ENCODE peak calls at places on chromosomes 6 and 20, in ten cellular contexts. Y, J, L, M, A, D, R, H, F and X are unnamed samples. For H3K9me3, the result is how much of the 10 kb centered on the place peaks cover.

GRCh38 chr20:32609993-32610896 is 25.1 kb upstream of the NOL4L start:
- DNase-seq in M (no peak), L (no peak), A (no peak), R (no peak), D (no peak), Y (no peak), H (no peak), J (no peak), F (no peak), X (no peak)

GRCh38 chr20:36926653-36927200 is 24.8 kb downstream of the SAMHD1 start:
- DNase-seq in H (no peak), M (no peak), R (no peak), A (no peak), D (no peak), L (no peak), Y (no peak), F (peak), J (no peak), X (no peak)

GRCh38 chr6:158653577-158654354 is 3.9 kb downstream of the SYTL3 start:
- DNase-seq in M (peak), L (no peak), R (peak), Y (no peak), D (no peak), F (peak), J (peak), H (no peak), A (no peak), X (peak)

GRCh38 chr6:81978230-81978629 is 225.7 kb upstream of the TENT5A start:
- DNase-seq in R (no peak), Y (no peak), D (no peak), A (no peak), M (no peak), J (no peak), H (no peak), F (no peak), L (no peak), X (no peak)

GRCh38 chr20:24862186-24862585 is 86.9 kb upstream of the CST7 start:
- DNase-seq in F (no peak), Y (no peak), D (no peak), M (no peak), J (no peak), A (no peak), R (no peak), H (no peak), L (no peak), X (no peak)

GRCh38 chr6:169897601-169898358 is 146.4 kb downstream of the ERMARD start:
- DNase-seq in H (no peak), D (no peak), J (no peak), F (peak), Y (no peak), A (no peak), R (no peak), M (no peak), L (no peak), X (no peak)

GRCh38 chr6:71478834-71479541 is 190.4 kb downstream of the OGFRL1 start:
- DNase-seq in R (no peak), D (no peak), A (peak), J (no peak), H (no peak), M (no peak), L (no peak), Y (peak), F (no peak), X (no peak)

GRCh38 chr20:51373713-51374481 is 168.6 kb downstream of the NFATC2 start:
- DNase-seq in M (no peak), D (no peak), L (peak), Y (no peak), A (no peak), R (peak), H (no peak), J (no peak), F (peak), X (no peak)

GRCh38 chr6:22904413-22904812 is 335.0 kb downstream of the HDGFL1 start:
- DNase-seq in R (no peak), H (no peak), M (no peak), L (no peak), D (no peak), F (no peak), J (no peak), Y (no peak), A (peak), X (no peak)

GRCh38 chr6:150894935-150895686 is 29.6 kb downstream of the MTHFD1L start:
- DNase-seq in A (peak), H (no peak), R (no peak), D (no peak), M (no peak), J (no peak), Y (peak), L (peak), F (no peak), X (no peak)

GRCh38 chr20:64224344-64225165 is 31.0 kb upstream of the PCMTD2 start:
- DNase-seq in R (peak), F (no peak), A (peak), J (no peak), H (no peak), L (peak), D (no peak), Y (peak), M (peak), X (no peak)

GRCh38 chr20:47546184-47547033 is 44.7 kb downstream of the NCOA3 start:
- DNase-seq in L (no peak), A (peak), F (no peak), H (no peak), J (no peak), R (no peak), D (no peak), M (no peak), Y (peak), X (no peak)

GRCh38 chr6:139051396-139052070 is 23.0 kb downstream of the ABRACL start:
- DNase-seq in J (no peak), Y (no peak), A (no peak), L (no peak), H (no peak), D (no peak), M (no peak), F (no peak), R (no peak), X (no peak)

GRCh38 chr20:21514553-21515251 is 838 bp upstream of the NKX2-2 start:
- DNase-seq in D (no peak), H (no peak), F (peak), L (no peak), R (no peak), A (no peak), J (no peak), Y (no peak), M (no peak), X (no peak)

GRCh38 chr6:21771626-21772320 is 178.2 kb downstream of the SOX4 start:
- DNase-seq in D (no peak), H (no peak), J (no peak), F (no peak), A (no peak), Y (no peak), M (no peak), R (no peak), L (no peak), X (no peak)

GRCh38 chr20:14963262-14963663 is 625.9 kb upstream of the FLRT3 start:
- DNase-seq in L (no peak), F (peak), A (peak), J (no peak), Y (peak), D (no peak), R (no peak), H (no peak), M (no peak), X (no peak)

GRCh38 chr6:139597781-139598368 is 223.4 kb upstream of the CITED2 start:
- DNase-seq in F (peak), L (peak), Y (peak), D (peak), A (peak), J (peak), R (peak), M (peak), H (peak), X (no peak)

GRCh38 chr20:50226093-50226974 is 35.7 kb downstream of the CEBPB start:
- DNase-seq in H (peak), J (peak), A (no peak), F (peak), L (no peak), D (peak), Y (no peak), M (peak), R (peak), X (no peak)

GRCh38 chr20:57718490-57719009 is 8.7 kb upstream of the PMEPA1 start:
- DNase-seq in D (peak), Y (peak), R (peak), F (peak), L (peak), A (peak), J (peak), H (peak), M (peak), X (peak)

GRCh38 chr6:136201735-136202134 is 48.4 kb downstream of the MTFR2 start:
- DNase-seq in H (no peak), D (no peak), A (no peak), L (no peak), J (no peak), R (no peak), M (no peak), Y (peak), F (no peak), X (no peak)

GRCh38 chr6:37218501-37218900 is 39.1 kb upstream of the TBC1D22B start:
- DNase-seq in F (peak), R (no peak), Y (no peak), A (no peak), J (no peak), L (no peak), H (no peak), D (no peak), M (no peak), X (no peak)

GRCh38 chr6:43217351-43217750 is 11.9 kb downstream of the DNPH1 start:
- DNase-seq in L (no peak), H (no peak), F (no peak), Y (no peak), R (no peak), A (no peak), D (no peak), M (no peak), J (peak), X (no peak)

GRCh38 chr20:49325981-49326380 is 48.1 kb upstream of the ZNFX1 start:
- DNase-seq in A (no peak), J (no peak), R (no peak), M (no peak), F (no peak), Y (no peak), H (no peak), D (no peak), L (no peak), X (no peak)

GRCh38 chr6:88975369-88975768 is 12.0 kb upstream of the RNGTT start:
- DNase-seq in J (no peak), R (no peak), F (peak), H (no peak), A (no peak), Y (no peak), M (no peak), L (no peak), D (no peak), X (no peak)

GRCh38 chr6:140462495-140463311 is 1088.3 kb upstream of the CITED2 start:
- DNase-seq in F (no peak), R (peak), L (no peak), J (no peak), Y (peak), D (no peak), H (no peak), A (peak), M (no peak), X (no peak)

GRCh38 chr6:3707751-3708412 is 43.6 kb downstream of the PXDC1 start:
- DNase-seq in M (no peak), A (no peak), L (no peak), Y (no peak), J (no peak), F (no peak), R (no peak), H (no peak), D (no peak), X (no peak)

GRCh38 chr6:83862776-83863471 is 3.4 kb downstream of the CYB5R4 start:
- DNase-seq in R (no peak), A (no peak), M (no peak), L (no peak), F (no peak), H (no peak), Y (no peak), J (no peak), D (no peak), X (no peak)

GRCh38 chr6:123393333-123393732 is 243.4 kb downstream of the TRDN start:
- DNase-seq in J (no peak), L (no peak), F (no peak), H (no peak), M (no peak), A (no peak), R (no peak), Y (peak), D (no peak), X (no peak)

GRCh38 chr6:106473807-106474206 is 113.3 kb downstream of the CRYBG1 start:
- DNase-seq in D (no peak), L (no peak), Y (peak), J (no peak), M (no peak), A (peak), F (no peak), R (no peak), H (no peak), X (no peak)

GRCh38 chr6:113560908-113561307 is 296.2 kb upstream of the MARCKS start:
- DNase-seq in L (no peak), D (no peak), H (no peak), A (peak), R (no peak), J (no peak), M (no peak), Y (peak), F (no peak), X (no peak)

GRCh38 chr6:159017757-159018559 is 18.0 kb upstream of the RSPH3 start:
- DNase-seq in A (no peak), H (no peak), L (no peak), F (no peak), R (no peak), J (no peak), M (no peak), D (no peak), Y (no peak), X (no peak)

GRCh38 chr20:60006261-60006660 is 48.0 kb downstream of the CDH26 start:
- DNase-seq in Y (no peak), J (no peak), R (no peak), L (no peak), H (no peak), F (no peak), M (no peak), D (no peak), A (no peak), X (no peak)

GRCh38 chr6:36523451-36523850 is 23.8 kb downstream of the STK38 start:
- DNase-seq in L (no peak), M (no peak), Y (no peak), H (no peak), J (no peak), F (no peak), D (no peak), R (no peak), A (no peak), X (no peak)

GRCh38 chr6:115456848-115457247 is 603.8 kb downstream of the FRK start:
- DNase-seq in M (no peak), F (no peak), D (no peak), Y (no peak), J (no peak), A (no peak), L (no peak), H (no peak), R (no peak), X (no peak)

GRCh38 chr20:6506906-6507305 is 260.6 kb upstream of the BMP2 start:
- DNase-seq in M (no peak), R (no peak), L (no peak), F (no peak), A (no peak), H (no peak), J (no peak), D (no peak), Y (no peak), X (no peak)

GRCh38 chr20:6504826-6505225 is 262.7 kb upstream of the BMP2 start:
- DNase-seq in J (no peak), D (no peak), Y (peak), M (no peak), R (no peak), L (no peak), A (peak), F (no peak), H (no peak), X (no peak)

GRCh38 chr20:6513586-6513985 is 253.9 kb upstream of the BMP2 start:
- DNase-seq in A (no peak), R (no peak), J (no peak), D (no peak), M (no peak), Y (no peak), F (no peak), H (no peak), L (no peak), X (no peak)

GRCh38 chr20:6504179-6504578 is 263.3 kb upstream of the BMP2 start:
- DNase-seq in A (no peak), L (no peak), M (no peak), Y (no peak), R (no peak), D (no peak), F (no peak), J (no peak), H (no peak), X (no peak)

GRCh38 chr20:6509375-6509774 is 258.1 kb upstream of the BMP2 start:
- DNase-seq in H (no peak), J (no peak), R (no peak), L (no peak), F (no peak), D (no peak), A (no peak), Y (no peak), M (no peak), X (no peak)
- TF ChIP-seq CTCF in H (no peak), J (no peak), R (no peak), L (no peak), F (no peak), D (no peak), A (no peak), Y (no peak), M (no peak), X (no peak)

GRCh38 chr20:5862703-5863039 is 87.7 kb downstream of the TRMT6 start:
- DNase-seq in R (no peak), A (no peak), M (no peak), L (no peak), J (no peak), Y (no peak), H (no peak), D (no peak), F (no peak), X (no peak)

GRCh38 chr20:5864428-5864827 is 85.9 kb downstream of the TRMT6 start:
- DNase-seq in J (no peak), R (no peak), D (no peak), H (no peak), A (no peak), F (no peak), L (no peak), M (no peak), Y (no peak), X (no peak)

GRCh38 chr20:5863040-5863811 is 87.1 kb downstream of the TRMT6 start:
- DNase-seq in A (peak), J (no peak), Y (peak), R (peak), H (no peak), D (peak), M (no peak), L (no peak), F (no peak), X (no peak)

GRCh38 chr20:5864873-5865582 is 85.3 kb downstream of the TRMT6 start:
- DNase-seq in J (no peak), H (no peak), A (peak), L (no peak), F (no peak), M (no peak), Y (peak), R (peak), D (peak), X (no peak)

GRCh38 chr20:5865604-5866003 is 84.7 kb downstream of the TRMT6 start:
- DNase-seq in D (no peak), L (no peak), A (peak), H (no peak), J (no peak), Y (no peak), R (no peak), M (no peak), F (no peak), X (no peak)
- H3K27ac ChIP-seq in D (no peak), L (no peak), A (peak), H (no peak), J (no peak), Y (no peak), R (peak), M (no peak), F (no peak), X (no peak)

GRCh38 chr6:137653698-137654059 is 159.5 kb upstream of the OLIG3 start:
- DNase-seq in H (no peak), L (no peak), A (no peak), Y (no peak), J (no peak), D (no peak), R (no peak), F (no peak), M (no peak), X (no peak)

GRCh38 chr6:137654365-137654981 is 160.3 kb upstream of the OLIG3 start:
- DNase-seq in R (no peak), D (no peak), M (no peak), L (no peak), J (no peak), Y (no peak), F (no peak), H (no peak), A (no peak), X (no peak)

GRCh38 chr6:137655291-137655690 is 161.1 kb upstream of the OLIG3 start:
- DNase-seq in F (no peak), D (no peak), H (no peak), A (no peak), L (no peak), Y (no peak), M (no peak), J (no peak), R (no peak), X (no peak)

GRCh38 chr6:137651591-137652335 is 157.6 kb upstream of the OLIG3 start:
- DNase-seq in J (no peak), M (no peak), H (no peak), Y (no peak), A (no peak), R (no peak), D (no peak), L (no peak), F (no peak), X (no peak)

DNA sequence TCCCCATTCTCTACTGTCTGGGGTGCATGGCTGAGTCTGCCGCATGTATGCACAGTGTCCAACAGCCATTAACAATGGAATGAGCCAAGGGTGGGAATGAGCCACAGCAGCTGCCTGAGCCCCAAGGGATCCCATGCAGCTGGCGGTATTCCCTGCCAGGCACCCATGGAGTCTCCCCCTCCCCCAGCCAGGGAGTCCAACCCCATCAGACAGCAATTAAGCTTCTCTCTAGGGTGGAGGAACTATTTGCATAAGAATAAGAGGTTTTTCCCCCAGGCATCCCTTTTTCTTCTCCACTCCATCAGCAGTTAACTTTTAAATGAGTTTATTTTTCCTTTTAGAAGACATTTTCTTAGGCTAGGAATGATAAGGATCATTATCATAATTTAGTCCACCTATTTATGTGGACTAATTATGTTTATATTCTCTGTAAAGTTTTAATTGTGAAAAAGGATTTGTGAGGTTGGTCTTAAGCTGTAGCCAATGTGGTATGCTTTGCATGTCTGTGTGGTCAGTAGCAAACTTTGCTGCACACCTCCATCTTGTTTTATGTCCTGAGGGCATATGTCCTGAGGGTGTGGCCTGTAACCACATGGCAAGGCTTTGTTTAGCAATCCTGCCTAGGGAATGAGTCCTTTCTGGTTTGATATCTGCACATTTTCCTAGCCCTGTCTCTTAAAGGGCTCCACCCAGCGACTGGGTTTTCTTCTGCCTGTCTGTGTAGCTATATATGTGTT is 158.9 kb upstream of the OLIG3 start:
- DNase-seq in R (no peak), M (no peak), J (no peak), L (no peak), A (peak), Y (no peak), F (no peak), H (no peak), D (no peak), X (no peak)
- H3K9me3 ChIP-seq in R (under half), M (under half), J (under half), L (under half), A (under half), Y (under half), F (under half), H (under half), D (under half), X (under half)

DNA sequence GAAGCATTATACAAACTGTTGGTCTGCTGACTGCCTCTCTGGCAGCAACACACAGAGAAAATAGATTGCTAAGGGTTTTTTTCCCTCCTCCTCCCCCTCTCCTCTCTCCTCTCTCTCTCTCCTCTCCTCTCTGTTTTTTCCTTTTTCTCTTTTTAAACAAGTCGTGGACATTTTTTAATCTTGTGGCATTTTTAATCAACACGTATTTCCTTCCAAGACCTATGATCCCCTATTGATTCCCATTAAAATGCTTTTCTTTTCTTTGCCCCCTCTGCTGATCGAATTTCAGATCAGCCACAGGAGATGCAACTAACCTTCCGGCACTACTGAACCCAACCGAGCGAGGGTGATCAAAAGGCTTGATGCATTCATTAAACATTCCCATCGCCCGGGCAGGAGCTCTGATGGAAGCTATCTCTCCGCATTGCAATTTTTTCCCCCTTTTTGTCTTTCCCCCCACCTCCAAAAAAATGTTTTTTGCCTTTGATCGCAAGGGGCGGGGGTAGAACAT is 90.7 kb upstream of the ARID1B start:
- DNase-seq in J (no peak), A (peak), R (peak), L (peak), H (peak), Y (peak), F (peak), D (no peak), M (no peak), X (peak)
- TF ChIP-seq CTCF in J (peak), A (no peak), R (peak), L (peak), H (peak), Y (peak), F (peak), D (peak), M (no peak), X (peak)

GRCh38 chr6:118902731-118903130 is 8.8 kb downstream of the ASF1A start:
- DNase-seq in J (no peak), M (no peak), R (no peak), D (no peak), Y (no peak), L (no peak), A (peak), H (no peak), F (no peak), X (no peak)
- H3K27ac ChIP-seq in J (peak), M (no peak), R (no peak), D (no peak), Y (no peak), L (no peak), A (peak), H (no peak), F (no peak), X (no peak)

GRCh38 chr6:85771455-85771854 is 128.8 kb upstream of the SYNCRIP start:
- DNase-seq in L (no peak), M (no peak), J (no peak), Y (no peak), D (no peak), R (no peak), H (no peak), F (no peak), A (no peak), X (no peak)
- H3K9me3 ChIP-seq in L (under half), M (under half), J (under half), Y (under half), D (under half), R (under half), H (under half), F (under half), A (under half), X (under half)